ENCODE peak calls at places on chromosome 20, in nine cellular contexts. Q, C, F, D, G, J, H, A and X are unnamed samples. For H3K4me1, the result is how much of the 10 kb centered on the place peaks cover.

GRCh38 chr20:21029356-21029755 is 76.8 kb downstream of the LINC00237 start:
- DNase-seq in Q (no peak), C (no peak), F (no peak), D (peak), G (no peak), J (no peak), H (no peak), A (no peak), X (no peak)

GRCh38 chr20:54082100-54082499 is 11.7 kb upstream of the BCAS1 start:
- DNase-seq in Q (no peak), C (no peak), F (no peak), D (no peak), G (no peak), J (no peak), H (no peak), A (no peak), X (no peak)

GRCh38 chr20:60026010-60026409 is 67.8 kb downstream of the CDH26 start:
- DNase-seq in Q (no peak), C (no peak), F (no peak), D (no peak), G (no peak), J (no peak), H (no peak), A (no peak), X (no peak)

GRCh38 chr20:50464026-50464724 is 46.0 kb upstream of the PTPN1 start:
- DNase-seq in Q (peak), C (peak), F (peak), D (peak), G (peak), J (peak), H (no peak), A (peak), X (peak)

GRCh38 chr20:49794336-49795124 is 18.1 kb upstream of the SLC9A8 start:
- DNase-seq in Q (no peak), C (no peak), F (no peak), D (no peak), G (no peak), J (no peak), H (no peak), A (no peak), X (no peak)

GRCh38 chr20:11045412-11046175 is 371.8 kb upstream of the JAG1 start:
- DNase-seq in Q (no peak), C (no peak), F (no peak), D (no peak), G (no peak), J (no peak), H (no peak), A (no peak), X (no peak)

GRCh38 chr20:24938498-24938897 is 10.6 kb upstream of the CST7 start:
- DNase-seq in Q (no peak), C (no peak), F (peak), D (no peak), G (no peak), J (no peak), H (no peak), A (no peak), X (no peak)

GRCh38 chr20:51142448-51142847 is 119.5 kb upstream of the KCNG1 start:
- DNase-seq in Q (no peak), C (no peak), F (no peak), D (no peak), G (no peak), J (no peak), H (no peak), A (no peak), X (no peak)

GRCh38 chr20:10090588-10091166 is 55.9 kb downstream of the ANKEF1 start:
- DNase-seq in Q (peak), C (peak), F (no peak), D (peak), G (no peak), J (no peak), H (peak), A (peak), X (peak)

GRCh38 chr20:20956586-20956985 is 149.6 kb downstream of the LINC00237 start:
- DNase-seq in Q (no peak), C (no peak), F (no peak), D (peak), G (no peak), J (no peak), H (no peak), A (no peak), X (no peak)

GRCh38 chr20:4234128-4234527 is 218.8 kb upstream of the RNF24 start:
- DNase-seq in Q (peak), C (peak), F (peak), D (no peak), G (no peak), J (no peak), H (peak), A (no peak), X (no peak)

GRCh38 chr20:24838551-24839530 is 110.2 kb upstream of the CST7 start:
- DNase-seq in Q (peak), C (peak), F (peak), D (no peak), G (no peak), J (no peak), H (no peak), A (no peak), X (no peak)

GRCh38 chr20:37545516-37545915 is 17.8 kb upstream of the BLCAP start:
- DNase-seq in Q (no peak), C (no peak), F (no peak), D (no peak), G (no peak), J (no peak), H (no peak), A (no peak), X (no peak)

GRCh38 chr20:19889011-19889953 is 127.9 kb upstream of the NAA20 start:
- DNase-seq in Q (peak), C (peak), F (peak), D (no peak), G (peak), J (no peak), H (peak), A (peak), X (peak)

GRCh38 chr20:19783966-19784401 is 25.9 kb downstream of the RIN2 start:
- DNase-seq in Q (peak), C (peak), F (no peak), D (no peak), G (no peak), J (no peak), H (no peak), A (peak), X (no peak)

GRCh38 chr20:325889-326644 is 715 bp downstream of the SOX12 start:
- DNase-seq in Q (peak), C (peak), F (peak), D (peak), G (peak), J (no peak), H (peak), A (peak), X (peak)

GRCh38 chr20:11502051-11502450 is 415.6 kb upstream of the BTBD3 start:
- DNase-seq in Q (no peak), C (peak), F (no peak), D (no peak), G (no peak), J (no peak), H (no peak), A (no peak), X (no peak)

GRCh38 chr20:46128310-46129151 is 10.4 kb downstream of the CD40 start:
- DNase-seq in Q (no peak), C (peak), F (peak), D (peak), G (peak), J (no peak), H (no peak), A (peak), X (peak)

GRCh38 chr20:25749667-25750066 is 53.0 kb upstream of the ZNF337 start:
- DNase-seq in Q (no peak), C (no peak), F (no peak), D (no peak), G (no peak), J (no peak), H (no peak), A (no peak), X (no peak)

GRCh38 chr20:50303573-50304500 is 113.2 kb downstream of the CEBPB start:
- DNase-seq in Q (no peak), C (peak), F (peak), D (no peak), G (peak), J (no peak), H (peak), A (peak), X (peak)

GRCh38 chr20:20872420-20872819 is 160.0 kb upstream of the RALGAPA2 start:
- DNase-seq in Q (no peak), C (no peak), F (no peak), D (no peak), G (no peak), J (no peak), H (no peak), A (no peak), X (no peak)

GRCh38 chr20:872855-873520 is 39.5 kb downstream of the FAM110A start:
- DNase-seq in Q (no peak), C (no peak), F (no peak), D (no peak), G (peak), J (no peak), H (no peak), A (no peak), X (no peak)

GRCh38 chr20:25309395-25310267 is 61.7 kb downstream of the PYGB start:
- DNase-seq in Q (peak), C (peak), F (peak), D (no peak), G (peak), J (no peak), H (peak), A (no peak), X (no peak)

DNA sequence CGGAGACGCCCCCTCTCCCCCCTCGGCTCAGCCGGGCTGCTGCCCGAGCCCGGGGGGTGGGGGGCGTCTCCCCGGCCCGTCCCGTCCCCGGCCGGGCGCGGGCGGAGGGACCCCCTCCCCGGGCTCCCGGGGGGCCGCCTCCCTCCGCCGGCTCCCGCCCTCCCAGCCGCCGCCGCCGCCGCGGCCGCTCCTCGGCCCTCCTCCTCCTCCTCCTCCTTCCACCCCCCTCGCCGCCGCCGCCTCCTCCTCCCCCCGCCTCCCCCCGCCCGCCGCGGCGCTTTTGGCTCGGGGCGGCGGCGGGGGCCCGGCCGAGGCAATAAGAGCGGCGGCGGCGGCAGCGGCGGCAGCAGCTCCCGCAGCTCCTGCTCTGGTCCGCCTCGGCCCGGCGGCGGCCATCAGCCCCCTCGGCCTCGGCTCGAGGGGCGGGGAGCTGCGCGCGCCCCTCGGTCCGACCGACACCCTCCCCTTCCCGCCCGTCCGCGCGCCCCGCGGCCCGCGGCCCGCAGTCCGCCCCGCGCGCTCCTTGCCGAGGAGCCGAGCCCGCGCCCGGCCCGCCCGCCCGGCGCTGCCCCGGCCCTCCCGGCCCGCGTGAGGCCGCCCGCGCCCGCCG is 38.7 kb downstream of the GNAS start:
- DNase-seq in Q (peak), C (peak), F (peak), D (peak), G (peak), J (no peak), H (peak), A (peak), X (peak)
- H3K4me1 ChIP-seq in Q (under half), C (under half), F (under half), D (under half), G (under half), J (under half), H (under half), A (under half), X (under half)

DNA sequence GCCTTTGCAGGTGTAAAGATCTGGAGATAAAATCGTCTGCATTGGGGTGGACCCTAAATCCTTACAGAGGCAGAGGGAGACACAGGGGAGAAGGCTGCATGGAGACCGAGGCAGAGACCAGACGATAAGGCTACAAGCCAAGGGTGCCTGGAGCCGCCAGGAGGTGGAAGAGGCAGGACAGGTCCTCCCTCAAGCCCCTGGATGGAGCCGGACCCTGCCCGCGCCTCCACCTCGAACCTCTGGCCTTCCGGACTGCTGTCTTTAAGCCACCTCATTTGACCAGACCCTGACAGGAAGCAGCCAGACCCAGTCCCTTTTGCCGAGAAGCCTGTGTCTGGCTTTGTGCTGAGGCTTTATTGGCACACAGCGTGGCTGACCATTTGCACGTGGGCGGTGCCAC is 183.8 kb downstream of the TAF4 start:
- DNase-seq in Q (no peak), C (no peak), F (no peak), D (no peak), G (no peak), J (no peak), H (no peak), A (no peak), X (no peak)
- H3K4me1 ChIP-seq in Q (under half), C (under half), F (under half), D (under half), G (under half), J (under half), H (under half), A (under half), X (under half)

GRCh38 chr20:32980131-32980941 is 23.9 kb downstream of the SUN5 start:
- DNase-seq in Q (no peak), C (peak), F (no peak), D (no peak), G (peak), J (no peak), H (no peak), A (no peak), X (no peak)
- H3K4me1 ChIP-seq in Q (under half), C (under half), F (under half), D (under half), G (under half), J (under half), H (under half), A (under half), X (under half)

GRCh38 chr20:47503685-47504084 is 2.0 kb downstream of the NCOA3 start:
- DNase-seq in Q (no peak), C (no peak), F (no peak), D (no peak), G (no peak), J (no peak), H (no peak), A (no peak), X (no peak)
- H3K4me1 ChIP-seq in Q (under half), C (under half), F (under half), D (under half), G (under half), J (under half), H (under half), A (under half), X (half or more)

GRCh38 chr20:44204832-44205215 is 5.7 kb downstream of the OSER1 start:
- DNase-seq in Q (no peak), C (no peak), F (no peak), D (no peak), G (no peak), J (no peak), H (no peak), A (no peak), X (no peak)

GRCh38 chr20:44204156-44204831 is 6.3 kb downstream of the OSER1 start:
- DNase-seq in Q (peak), C (peak), F (no peak), D (no peak), G (no peak), J (no peak), H (no peak), A (no peak), X (no peak)

GRCh38 chr20:44200983-44201382 is 9.6 kb downstream of the OSER1 start:
- DNase-seq in Q (no peak), C (no peak), F (no peak), D (no peak), G (no peak), J (no peak), H (no peak), A (no peak), X (no peak)

GRCh38 chr20:44200371-44200770 is 10.2 kb downstream of the OSER1 start:
- DNase-seq in Q (no peak), C (peak), F (no peak), D (no peak), G (no peak), J (no peak), H (no peak), A (no peak), X (no peak)

GRCh38 chr20:44203161-44203560 is 7.4 kb downstream of the OSER1 start:
- DNase-seq in Q (no peak), C (peak), F (no peak), D (no peak), G (no peak), J (no peak), H (no peak), A (no peak), X (peak)
- H3K4me1 ChIP-seq in Q (under half), C (under half), F (under half), D (under half), G (under half), J (under half), H (under half), A (under half), X (under half)

GRCh38 chr20:40933758-40934157 is 94.9 kb upstream of the TOP1 start:
- DNase-seq in Q (no peak), C (no peak), F (no peak), D (no peak), G (no peak), J (no peak), H (no peak), A (no peak), X (no peak)
- H3K4me1 ChIP-seq in Q (under half), C (under half), F (under half), D (under half), G (under half), J (under half), H (under half), A (under half), X (under half)

GRCh38 chr20:44406572-44407100 is 51.1 kb downstream of the HNF4A start:
- DNase-seq in Q (no peak), C (no peak), F (peak), D (no peak), G (no peak), J (no peak), H (no peak), A (no peak), X (no peak)
- H3K4me1 ChIP-seq in Q (under half), C (under half), F (under half), D (under half), G (under half), J (under half), H (under half), A (under half), X (under half)

GRCh38 chr20:1938464-1939269 is 43.5 kb downstream of the SIRPA start:
- DNase-seq in Q (no peak), C (no peak), F (no peak), D (no peak), G (no peak), J (no peak), H (no peak), A (no peak), X (no peak)
- H3K4me1 ChIP-seq in Q (half or more), C (under half), F (under half), D (under half), G (under half), J (under half), H (under half), A (under half), X (under half)

GRCh38 chr20:63073051-63073737 is 66.4 kb upstream of the BHLHE23 start:
- DNase-seq in Q (no peak), C (no peak), F (peak), D (no peak), G (peak), J (no peak), H (no peak), A (no peak), X (peak)
- H3K4me1 ChIP-seq in Q (under half), C (under half), F (under half), D (under half), G (under half), J (under half), H (under half), A (under half), X (under half)

GRCh38 chr20:33788351-33789049 is 22.6 kb upstream of the CHMP4B start:
- DNase-seq in Q (no peak), C (no peak), F (no peak), D (no peak), G (no peak), J (no peak), H (no peak), A (no peak), X (no peak)

GRCh38 chr20:33790571-33790970 is 20.6 kb upstream of the CHMP4B start:
- DNase-seq in Q (no peak), C (no peak), F (no peak), D (no peak), G (no peak), J (no peak), H (no peak), A (no peak), X (no peak)

GRCh38 chr20:33789109-33789857 is 21.9 kb upstream of the CHMP4B start:
- DNase-seq in Q (peak), C (peak), F (no peak), D (no peak), G (no peak), J (no peak), H (no peak), A (peak), X (no peak)

GRCh38 chr20:33791021-33791420 is 20.1 kb upstream of the CHMP4B start:
- DNase-seq in Q (no peak), C (no peak), F (no peak), D (no peak), G (no peak), J (no peak), H (no peak), A (no peak), X (no peak)

DNA sequence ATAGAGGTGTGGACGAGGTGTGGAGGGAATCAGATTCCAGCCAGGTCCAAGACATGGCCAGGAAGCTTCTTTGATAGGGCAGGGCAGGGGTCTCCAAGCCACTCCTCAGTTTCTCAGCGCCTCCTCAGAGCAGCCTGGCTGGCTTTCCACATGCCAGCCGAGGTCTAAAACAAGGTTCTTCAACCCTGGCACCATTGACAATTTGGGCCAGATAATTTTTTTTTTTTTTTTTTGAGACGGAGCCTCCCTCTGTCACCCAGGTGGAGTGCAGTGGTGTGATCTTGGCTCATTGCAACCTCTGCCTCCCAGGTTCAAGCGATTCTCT is 21.3 kb upstream of the CHMP4B start:
- DNase-seq in Q (no peak), C (no peak), F (no peak), D (no peak), G (no peak), J (no peak), H (no peak), A (no peak), X (no peak)
- H3K4me1 ChIP-seq in Q (under half), C (under half), F (under half), D (under half), G (under half), J (under half), H (under half), A (under half), X (under half)